ENCODE peak calls at places on chromosome 2, in four cellular contexts. A, W, B and D are unnamed samples.

GRCh38 chr2:123738643-123739042 is 286.4 kb upstream of the CNTNAP5 start:
- DNase-seq in A (no peak), W (no peak), B (peak), D (peak)

GRCh38 chr2:131322209-131322608 is 41.8 kb downstream of the RAB6D start:
- DNase-seq in A (no peak), W (no peak), B (no peak), D (no peak)

GRCh38 chr2:136764397-136765255 is 719 bp upstream of the THSD7B start:
- DNase-seq in A (no peak), W (no peak), B (no peak), D (peak)

GRCh38 chr2:128380061-128380889 is 61.6 kb upstream of the HS6ST1 start:
- DNase-seq in A (no peak), W (no peak), B (no peak), D (no peak)

GRCh38 chr2:215771241-215771640 is 242.1 kb downstream of the MREG start:
- DNase-seq in A (no peak), W (no peak), B (no peak), D (no peak)

GRCh38 chr2:133167990-133168389 is 400.3 kb downstream of the NCKAP5 start:
- DNase-seq in A (no peak), W (no peak), B (no peak), D (no peak)

GRCh38 chr2:215960825-215961224 is 52.5 kb downstream of the MREG start:
- DNase-seq in A (no peak), W (no peak), B (no peak), D (no peak)

GRCh38 chr2:240921319-240922233 is 15.4 kb downstream of the CROCC2 start:
- DNase-seq in A (no peak), W (no peak), B (peak), D (peak)

GRCh38 chr2:178426388-178426787 is 24.6 kb downstream of the PRKRA start:
- DNase-seq in A (no peak), W (no peak), B (peak), D (peak)

GRCh38 chr2:18883626-18884456 is 294.5 kb upstream of the NT5C1B start:
- DNase-seq in A (no peak), W (no peak), B (peak), D (peak)

GRCh38 chr2:132279344-132279743 is 117.6 kb upstream of the ANKRD30BL start:
- DNase-seq in A (no peak), W (no peak), B (no peak), D (no peak)

GRCh38 chr2:216635701-216636541 is 2.7 kb downstream of the IGFBP2 start:
- DNase-seq in A (no peak), W (no peak), B (no peak), D (no peak)

GRCh38 chr2:215002500-215002899 is 135.9 kb downstream of the ABCA12 start:
- DNase-seq in A (no peak), W (no peak), B (peak), D (peak)

GRCh38 chr2:33033524-33034150 is 86.9 kb downstream of the LTBP1 start:
- DNase-seq in A (no peak), W (no peak), B (peak), D (peak)

GRCh38 chr2:158779621-158780020 is 15.5 kb upstream of the DAPL1 start:
- DNase-seq in A (no peak), W (no peak), B (no peak), D (no peak)

GRCh38 chr2:240398711-240399267 is 36.7 kb upstream of the GPC1 start:
- DNase-seq in A (no peak), W (no peak), B (no peak), D (no peak)

GRCh38 chr2:182446087-182446486 is 19.3 kb upstream of the PDE1A start:
- DNase-seq in A (no peak), W (no peak), B (no peak), D (no peak)

GRCh38 chr2:32357545-32358482 is 991 bp downstream of the BIRC6 start:
- DNase-seq in A (peak), W (no peak), B (peak), D (peak)

GRCh38 chr2:166632616-166633015 is 138.6 kb upstream of the SCN7A start:
- DNase-seq in A (no peak), W (no peak), B (peak), D (peak)

GRCh38 chr2:219569635-219570034 is 1.7 kb downstream of the OBSL1 start:
- DNase-seq in A (no peak), W (no peak), B (no peak), D (no peak)

GRCh38 chr2:30115981-30116285 is 30.9 kb upstream of the YPEL5 start:
- DNase-seq in A (no peak), W (no peak), B (no peak), D (no peak)
- TF ChIP-seq CTCF in A (no peak), W (no peak), B (peak), D (no peak)

GRCh38 chr2:184597996-184598312 is 375 bp upstream of the ZNF804A start:
- DNase-seq in A (no peak), W (no peak), B (no peak), D (no peak)
- H3K4me3 ChIP-seq in A (peak), W (no peak), B (peak), D (peak)

DNA sequence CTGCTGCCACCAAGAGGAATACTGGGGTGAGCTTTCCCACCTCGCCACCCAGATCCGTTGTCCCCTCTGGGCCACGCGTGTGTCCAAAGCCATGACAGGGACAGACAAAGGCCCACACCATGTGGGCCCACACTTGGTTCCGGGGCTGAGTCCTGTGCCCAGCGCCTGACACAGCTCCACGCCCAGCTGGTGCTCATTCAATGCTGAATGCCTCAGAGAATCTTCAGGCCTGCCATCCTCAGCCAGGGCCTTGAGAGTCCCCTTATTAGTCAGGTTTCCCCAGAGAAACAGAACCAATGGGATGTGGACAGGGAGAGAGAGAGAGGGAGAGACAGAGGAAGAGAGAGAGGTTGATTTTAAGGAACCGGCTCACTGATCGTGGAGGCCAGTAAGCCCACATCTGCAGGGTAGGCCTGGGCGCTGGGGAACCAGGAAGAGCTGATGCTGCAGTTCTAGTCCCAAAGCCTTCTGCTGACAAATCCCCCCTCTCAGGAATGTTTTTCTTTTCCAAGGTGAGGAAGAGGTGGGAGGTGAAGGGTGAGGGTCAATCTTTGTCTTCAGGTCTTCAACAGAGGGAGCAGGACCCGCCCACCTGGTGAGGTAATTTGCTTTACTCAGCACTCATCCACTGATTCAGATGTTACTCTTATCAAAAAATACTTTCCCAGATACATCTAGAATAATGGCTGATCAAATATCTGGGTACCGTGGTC is 10.2 kb upstream of the SPATA3 start:
- DNase-seq in A (no peak), W (no peak), B (no peak), D (no peak)
- TF ChIP-seq CTCF in A (no peak), W (no peak), B (no peak), D (no peak)

GRCh38 chr2:152406119-152406835 is 71.3 kb downstream of the FMNL2 start:
- DNase-seq in A (no peak), W (no peak), B (no peak), D (no peak)
- H3K4me3 ChIP-seq in A (no peak), W (no peak), B (no peak), D (no peak)

GRCh38 chr2:85790032-85790431 is 36.2 kb downstream of the ATOH8 start:
- DNase-seq in A (no peak), W (no peak), B (no peak), D (no peak)

GRCh38 chr2:85787282-85787980 is 33.6 kb downstream of the ATOH8 start:
- DNase-seq in A (no peak), W (no peak), B (no peak), D (no peak)

GRCh38 chr2:85787981-85788340 is 34.2 kb downstream of the ATOH8 start:
- DNase-seq in A (no peak), W (no peak), B (no peak), D (no peak)

GRCh38 chr2:85789271-85789670 is 35.5 kb downstream of the ATOH8 start:
- DNase-seq in A (no peak), W (no peak), B (peak), D (no peak)

DNA sequence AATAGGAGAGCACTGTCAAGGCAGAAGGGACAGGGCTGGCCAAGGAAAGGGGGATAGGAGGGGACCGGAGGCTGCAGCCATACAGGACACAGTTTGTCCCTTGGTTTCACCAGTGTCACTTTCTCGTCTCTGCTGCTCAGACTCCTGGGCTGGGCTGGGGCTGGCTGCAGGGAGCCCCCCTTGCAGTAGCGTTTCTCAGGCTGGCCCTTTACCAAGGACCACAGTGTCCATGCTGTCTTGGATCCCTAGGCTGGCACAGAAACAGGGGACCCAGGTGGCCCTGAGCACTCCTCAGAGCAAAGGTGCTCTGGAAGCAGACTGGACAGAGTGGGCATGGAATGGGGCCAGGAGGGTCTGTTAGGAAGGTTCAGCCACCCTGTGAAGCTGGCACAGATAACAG is 34.8 kb downstream of the ATOH8 start:
- DNase-seq in A (no peak), W (no peak), B (no peak), D (no peak)
- TF ChIP-seq CTCF in A (no peak), W (no peak), B (no peak), D (no peak)

GRCh38 chr2:197838036-197838435 is 33.6 kb downstream of the PLCL1 start:
- DNase-seq in A (no peak), W (no peak), B (no peak), D (no peak)
- H3K4me3 ChIP-seq in A (no peak), W (no peak), B (no peak), D (no peak)

DNA sequence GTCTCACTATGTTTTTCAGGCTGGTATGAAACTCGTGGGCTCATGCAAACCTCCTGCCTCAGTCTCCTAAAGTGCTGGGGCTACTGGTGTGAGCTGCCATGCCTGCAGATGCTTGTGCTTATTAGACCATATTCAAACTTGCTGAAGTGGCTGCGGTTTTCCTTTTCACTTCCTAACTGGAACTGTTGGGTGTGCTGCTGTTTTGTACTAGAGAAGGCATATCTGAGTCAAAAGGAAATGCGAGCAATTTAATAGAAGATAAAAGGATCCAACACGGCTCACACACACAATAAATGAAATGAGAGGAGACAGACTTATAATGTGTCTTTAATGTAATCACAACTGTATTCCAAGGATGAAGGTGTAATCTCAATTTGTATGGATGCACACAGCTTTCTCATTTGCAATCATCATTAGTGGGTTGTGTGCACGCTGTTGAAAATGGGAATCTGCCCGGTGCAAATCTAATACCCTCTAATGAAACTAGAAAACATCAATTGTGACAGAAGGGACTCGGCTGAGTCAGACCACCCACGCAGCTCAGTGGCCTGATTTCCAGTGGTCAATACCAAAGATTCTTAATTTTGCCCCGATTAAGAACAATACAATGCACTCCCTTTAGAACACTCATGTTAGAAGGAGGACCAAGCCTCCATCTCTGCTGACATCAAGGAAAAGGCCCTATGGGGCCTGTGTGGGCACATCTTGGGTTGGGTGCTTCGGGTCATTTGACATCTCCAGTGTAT is 532.7 kb downstream of the TDRD15 start:
- DNase-seq in A (no peak), W (no peak), B (no peak), D (no peak)
- TF ChIP-seq CTCF in A (no peak), W (no peak), B (no peak), D (no peak)

GRCh38 chr2:64014628-64015027 is 4.6 kb downstream of the VPS54 start:
- DNase-seq in A (no peak), W (no peak), B (no peak), D (no peak)
- H3K4me3 ChIP-seq in A (no peak), W (no peak), B (no peak), D (no peak)

DNA sequence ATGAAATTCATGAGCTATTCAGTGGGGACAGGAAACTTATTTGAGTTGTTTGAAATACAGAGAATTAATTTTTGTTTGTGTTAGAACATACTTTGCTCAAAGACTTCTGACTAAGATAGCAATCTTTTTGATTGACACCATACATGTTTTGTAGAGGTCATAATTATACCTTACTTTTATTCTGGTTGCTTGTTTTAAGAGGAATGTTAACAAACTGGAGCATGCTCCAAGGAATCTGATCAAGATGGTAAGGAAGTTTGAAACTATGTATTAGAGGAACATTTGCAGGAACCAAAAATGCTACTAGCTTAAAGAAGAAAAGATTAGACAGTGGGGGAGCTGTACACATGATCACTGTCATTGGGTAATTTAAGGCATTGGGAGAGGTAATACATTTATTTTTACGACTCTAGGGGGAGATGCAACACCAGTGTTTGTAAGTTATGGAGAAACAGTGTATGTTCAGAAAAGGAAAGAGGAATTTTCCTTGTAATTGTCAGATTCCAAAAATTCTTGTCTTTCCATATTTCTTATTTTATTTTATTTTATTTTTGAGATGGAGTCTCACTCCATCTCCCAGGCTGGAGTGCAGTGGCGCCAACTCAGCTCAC is 8.0 kb downstream of the AGFG1 start:
- DNase-seq in A (no peak), W (no peak), B (peak), D (peak)
- TF ChIP-seq CTCF in A (peak), W (peak), B (peak), D (peak)